ENCODE peak calls at places on chromosomes 16 and 17, in six cellular contexts. V is MM.1S, N is lower lobe of right lung, H is adrenal gland, I is tibial nerve, J is H9. O is an unnamed sample. For H3K4me1, the result is how much of the 10 kb centered on the place peaks cover.

GRCh38 chr16:4800290-4801041 is 2.0 kb downstream of the ROGDI start:
- DNase-seq in H (peak), J (no peak), N (peak), V (no peak), I (no peak), O (no peak)

GRCh38 chr17:58302919-58303551 is 22.3 kb upstream of the MPO start:
- DNase-seq in J (peak), H (peak), N (no peak), V (no peak), I (no peak), O (no peak)

GRCh38 chr16:19223235-19223847 is 55.3 kb downstream of the SYT17 start:
- DNase-seq in H (peak), N (no peak), J (peak), I (peak), V (peak), O (no peak)

GRCh38 chr16:50021509-50021908 is 3.5 kb upstream of the CNEP1R1 start:
- DNase-seq in J (peak), V (peak), N (no peak), I (no peak), H (no peak), O (no peak)

GRCh38 chr17:12789075-12789975 is at the start of gene ARHGAP44:
- DNase-seq in V (no peak), H (peak), N (peak), I (peak), J (peak), O (peak)

GRCh38 chr17:11980813-11981212 is 16.5 kb downstream of the ZNF18 start:
- DNase-seq in H (no peak), N (no peak), J (no peak), I (no peak), V (no peak), O (no peak)

GRCh38 chr17:75861927-75862317 is 6.8 kb upstream of the WBP2 start:
- DNase-seq in H (no peak), I (peak), V (no peak), J (no peak), N (no peak), O (no peak)

GRCh38 chr16:11034005-11034404 is 89.6 kb downstream of the CLEC16A start:
- DNase-seq in V (no peak), J (no peak), H (no peak), N (no peak), I (peak), O (no peak)

GRCh38 chr17:5800131-5800530 is 215.8 kb upstream of the NLRP1 start:
- DNase-seq in N (no peak), J (no peak), H (no peak), I (no peak), V (no peak), O (no peak)

GRCh38 chr17:47251421-47251940 is 2.1 kb upstream of the ITGB3 start:
- DNase-seq in V (no peak), N (no peak), H (no peak), J (no peak), I (no peak), O (no peak)

GRCh38 chr16:14320406-14320805 is 249.3 kb downstream of the MRTFB start:
- DNase-seq in H (no peak), J (no peak), V (no peak), N (no peak), I (no peak), O (no peak)

GRCh38 chr16:610513-611381 is 20.0 kb upstream of the WFIKKN1 start:
- DNase-seq in H (peak), J (peak), N (peak), V (no peak), I (peak), O (no peak)

GRCh38 chr16:67723151-67723915 is 4.2 kb upstream of the GFOD2 start:
- DNase-seq in N (no peak), J (no peak), I (no peak), H (no peak), V (no peak), O (peak)

GRCh38 chr16:76303637-76304314 is 26.6 kb downstream of the CNTNAP4 start:
- DNase-seq in N (no peak), H (no peak), V (peak), J (no peak), I (no peak), O (no peak)

GRCh38 chr17:28416703-28417311 is 10.8 kb upstream of the SLC46A1 start:
- DNase-seq in N (peak), I (peak), H (peak), J (peak), V (peak), O (no peak)

DNA sequence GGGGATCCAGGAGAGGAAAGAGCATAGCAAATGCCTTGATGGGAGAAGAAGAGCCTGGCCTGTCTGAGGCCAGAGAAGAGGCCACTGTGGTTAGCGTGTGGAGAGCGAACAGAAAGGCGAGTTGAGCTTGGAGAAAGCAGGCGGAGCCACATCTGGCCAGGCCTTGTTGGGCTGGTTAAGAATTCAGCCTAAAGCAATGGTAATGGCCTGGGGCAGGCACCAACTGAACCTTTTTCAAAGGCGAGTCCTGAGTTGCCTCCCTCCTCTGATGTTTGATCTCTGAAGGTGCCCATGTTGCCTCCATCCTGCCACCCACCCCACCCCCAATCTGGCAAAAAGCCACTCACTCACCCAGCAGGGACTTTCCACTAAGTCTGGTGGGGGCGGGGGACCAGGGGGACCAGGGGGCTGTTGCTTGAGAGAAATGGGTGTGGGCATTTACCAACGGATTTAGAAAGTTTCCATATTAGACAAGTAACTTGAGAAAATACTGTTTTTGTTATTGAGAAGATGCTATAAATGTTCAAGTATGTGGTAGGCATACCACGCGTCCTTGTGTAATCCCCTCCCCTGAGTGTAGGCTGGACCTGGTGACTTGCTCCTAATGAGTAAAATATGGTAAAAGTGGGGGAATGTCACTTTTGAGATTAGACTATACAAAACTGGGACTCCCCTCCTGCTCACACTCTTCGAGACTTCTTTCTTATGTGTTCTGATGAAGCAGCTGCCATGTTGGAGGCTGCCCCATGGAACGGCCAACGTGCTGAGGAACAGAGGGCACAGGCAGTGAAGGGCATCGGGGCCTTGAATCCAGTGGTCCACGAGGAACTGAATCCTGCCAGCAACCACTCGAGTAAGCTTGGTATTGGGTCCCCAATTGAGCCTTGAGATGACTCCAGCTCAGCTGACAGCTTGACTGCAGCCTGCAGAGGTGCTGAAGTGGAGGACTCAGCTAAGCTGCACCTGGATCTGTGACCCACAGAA is 29.9 kb upstream of the TNS4 start:
- DNase-seq in V (peak), N (no peak), I (no peak), J (no peak), H (no peak), O (peak)
- H3K4me1 ChIP-seq in V (under half), N (under half), I (under half), J (under half), H (under half), O (under half)

DNA sequence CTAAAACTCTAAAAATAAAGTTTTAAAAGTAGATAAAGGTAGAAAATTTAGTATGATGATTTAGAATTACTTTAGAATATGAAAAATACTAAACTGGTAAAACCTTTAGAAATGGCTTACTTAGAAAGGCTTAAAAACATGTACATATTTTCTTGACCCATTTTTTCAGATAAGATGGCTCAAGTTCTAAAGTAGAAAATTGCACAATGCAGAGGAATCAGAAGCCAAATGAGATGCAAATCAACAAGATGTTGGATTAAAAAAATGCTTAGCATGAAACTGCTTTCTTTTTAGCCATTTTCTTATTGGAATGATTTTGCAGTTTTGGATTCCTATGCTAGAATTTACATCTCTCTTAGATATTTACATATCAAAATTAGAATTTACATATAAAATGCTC is 1.5 kb upstream of the KRTAP3-1 start:
- DNase-seq in N (no peak), V (no peak), H (no peak), J (no peak), I (no peak), O (no peak)
- H3K4me1 ChIP-seq in N (under half), V (under half), H (under half), J (under half), I (under half), O (under half)

DNA sequence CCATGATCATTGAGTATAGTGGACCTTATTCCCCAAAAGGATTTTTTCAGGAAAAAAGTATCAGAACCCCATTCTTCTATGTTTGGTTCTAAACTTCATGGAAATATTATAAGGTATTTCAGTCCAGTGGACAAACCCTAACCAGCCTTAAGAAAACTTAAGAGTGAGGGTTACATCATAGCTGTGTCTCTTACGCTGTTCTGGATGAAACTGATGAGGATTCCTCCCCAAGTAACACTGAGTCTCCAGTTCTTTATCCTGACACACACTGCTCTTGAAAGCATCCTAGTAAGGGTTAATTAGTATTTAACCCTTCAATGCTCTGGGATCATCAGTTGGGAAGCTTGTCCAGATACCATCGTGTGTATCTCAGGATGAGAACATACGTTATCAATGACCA is 5.0 kb downstream of the LYRM1 start:
- DNase-seq in H (no peak), V (no peak), N (no peak), I (no peak), J (no peak), O (no peak)
- H3K4me1 ChIP-seq in H (half or more), V (under half), N (half or more), I (half or more), J (under half), O (under half)

GRCh38 chr17:8448310-8448709 is 12.6 kb downstream of the NDEL1 start:
- DNase-seq in H (no peak), N (no peak), I (no peak), J (no peak), V (no peak), O (no peak)
- H3K4me1 ChIP-seq in H (under half), N (under half), I (under half), J (under half), V (under half), O (under half)

GRCh38 chr17:72479113-72479512 is 358.3 kb downstream of the SOX9 start:
- DNase-seq in H (no peak), V (no peak), I (no peak), N (no peak), J (no peak), O (no peak)

GRCh38 chr17:72476134-72476533 is 355.3 kb downstream of the SOX9 start:
- DNase-seq in N (no peak), H (no peak), V (no peak), J (no peak), I (no peak), O (no peak)

GRCh38 chr17:72476575-72476986 is 355.8 kb downstream of the SOX9 start:
- DNase-seq in I (no peak), N (no peak), J (peak), V (no peak), H (no peak), O (no peak)

GRCh38 chr17:72474740-72475477 is 354.1 kb downstream of the SOX9 start:
- DNase-seq in J (no peak), I (no peak), H (no peak), V (no peak), N (no peak), O (no peak)

GRCh38 chr17:72477529-72477928 is 356.7 kb downstream of the SOX9 start:
- DNase-seq in I (no peak), N (no peak), J (no peak), H (no peak), V (no peak), O (no peak)
- H3K4me1 ChIP-seq in I (under half), N (under half), J (under half), H (under half), V (under half), O (under half)

GRCh38 chr16:89507834-89508590 is at the start of gene SPG7:
- DNase-seq in V (peak), N (peak), I (peak), J (peak), H (peak), O (no peak)

GRCh38 chr16:89505204-89506112 is 2.7 kb upstream of the SPG7 start:
- DNase-seq in J (no peak), N (peak), V (no peak), I (peak), H (peak), O (peak)

GRCh38 chr16:89507219-89507833 is 877 bp upstream of the SPG7 start:
- DNase-seq in V (no peak), N (peak), H (no peak), I (no peak), J (no peak), O (no peak)

GRCh38 chr16:89506113-89506504 is 2.1 kb upstream of the SPG7 start:
- DNase-seq in N (no peak), J (no peak), H (no peak), I (no peak), V (no peak), O (no peak)

DNA sequence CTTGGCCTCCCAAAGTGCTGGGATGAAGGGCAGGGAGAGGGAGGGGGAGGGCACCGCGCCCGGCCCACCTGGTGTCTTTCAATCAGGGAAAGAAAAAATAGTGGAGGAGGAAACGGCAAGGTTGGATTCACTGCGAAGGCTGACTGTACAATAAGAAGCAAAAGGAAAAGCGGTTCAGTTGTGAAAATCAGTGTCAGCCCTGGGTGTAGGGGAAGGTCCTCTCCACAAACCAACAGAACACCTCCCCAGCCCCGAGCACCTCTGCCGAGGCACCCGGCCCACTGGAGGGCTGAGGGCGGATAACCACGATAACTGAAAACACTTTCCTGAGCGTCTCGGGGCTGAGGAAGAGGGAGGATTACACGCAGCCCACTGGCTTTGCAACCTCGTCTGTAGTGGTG is 1.4 kb upstream of the SPG7 start:
- DNase-seq in V (no peak), J (no peak), N (no peak), H (no peak), I (no peak), O (no peak)
- H3K4me1 ChIP-seq in V (under half), J (under half), N (under half), H (under half), I (under half), O (under half)

DNA sequence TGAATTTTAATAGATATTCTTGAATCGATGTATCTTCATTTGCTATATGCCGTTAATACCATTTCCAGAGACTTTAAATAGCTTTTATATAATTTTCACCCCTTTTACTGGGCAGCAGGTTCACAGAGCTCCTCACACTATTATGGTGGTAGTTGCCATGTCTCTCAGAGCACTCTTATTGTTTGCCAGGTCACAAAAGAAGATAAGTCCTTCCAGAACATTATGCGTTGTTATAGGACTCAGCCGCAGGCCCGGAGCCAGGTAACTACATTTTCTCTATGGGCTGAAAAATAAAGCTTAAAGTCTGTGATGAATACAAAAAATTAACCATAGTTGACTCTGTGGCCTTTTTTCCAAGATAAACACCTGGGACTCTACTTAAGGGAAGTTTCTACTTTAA is 24.0 kb downstream of the AKTIP start:
- DNase-seq in J (no peak), H (no peak), V (no peak), N (no peak), I (no peak), O (no peak)
- H3K4me1 ChIP-seq in J (under half), H (under half), V (under half), N (under half), I (under half), O (under half)

GRCh38 chr16:46973457-46974324 is at the start of gene DNAJA2:
- DNase-seq in N (peak), H (peak), J (peak), I (peak), V (peak), O (peak)

GRCh38 chr16:46970089-46970488 is 3.4 kb downstream of the DNAJA2 start:
- DNase-seq in I (no peak), N (no peak), V (no peak), H (peak), J (no peak), O (no peak)

GRCh38 chr16:46972971-46973456 is 460 bp downstream of the DNAJA2 start:
- DNase-seq in V (peak), H (peak), N (peak), I (no peak), J (peak), O (no peak)

GRCh38 chr16:46972429-46972970 is 974 bp downstream of the DNAJA2 start:
- DNase-seq in N (no peak), J (no peak), I (no peak), V (peak), H (no peak), O (no peak)

DNA sequence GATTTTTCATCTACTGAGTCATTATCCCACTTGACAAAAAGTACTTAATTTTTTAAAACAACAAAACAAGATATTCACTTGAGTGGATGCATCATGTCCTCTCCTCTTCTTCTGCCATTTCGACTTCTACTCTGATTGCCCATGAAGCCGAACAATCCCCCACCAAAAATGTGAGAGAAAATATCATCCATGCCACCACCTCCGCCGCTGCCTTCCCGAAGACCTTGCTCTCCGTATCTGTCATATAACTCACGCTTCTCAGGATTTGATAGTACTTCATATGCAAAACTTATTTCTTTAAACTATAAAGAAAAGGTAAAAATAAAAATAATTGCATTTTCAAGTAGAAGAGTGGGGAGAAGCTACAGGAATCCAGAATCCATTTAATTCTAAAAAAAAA is 2.2 kb downstream of the DNAJA2 start:
- DNase-seq in V (no peak), J (no peak), H (no peak), I (no peak), N (no peak), O (no peak)
- H3K4me1 ChIP-seq in V (under half), J (under half), H (half or more), I (under half), N (under half), O (under half)

DNA sequence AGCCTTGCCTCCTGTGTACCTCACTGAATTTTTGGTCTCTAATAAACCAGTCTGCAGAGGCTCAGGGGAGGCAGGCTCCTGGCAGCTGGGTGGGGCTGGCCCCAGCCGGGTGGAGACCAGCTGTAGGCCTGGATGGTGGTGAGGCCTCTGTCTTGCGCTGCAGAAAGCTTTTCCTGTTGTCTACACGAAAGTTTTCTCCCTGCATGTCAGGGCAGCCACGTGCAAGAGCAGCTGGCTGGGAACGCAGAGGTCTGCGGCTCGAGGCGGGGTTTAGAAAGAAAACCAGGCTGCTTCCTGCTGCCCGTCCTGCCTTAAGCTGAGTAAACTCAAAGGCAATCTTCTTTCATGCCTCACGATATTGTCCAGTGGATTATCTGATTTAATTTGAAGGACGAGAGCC is 2.4 kb downstream of the SERPINF1 start:
- DNase-seq in N (peak), H (peak), V (peak), I (peak), J (no peak), O (no peak)
- H3K4me1 ChIP-seq in N (under half), H (under half), V (under half), I (under half), J (under half), O (under half)